ENCODE peak calls at places on chromosome 6, in four cellular contexts. J, Q, U and W are unnamed samples.

GRCh38 chr6:16165641-16166040 is 36.8 kb downstream of the MYLIP start:
- DNase-seq in J (no peak), Q (no peak), U (no peak), W (no peak)

GRCh38 chr6:47168176-47168575 is 126.0 kb upstream of the ADGRF1 start:
- DNase-seq in U (peak), J (peak), Q (no peak), W (no peak)

GRCh38 chr6:37308084-37308817 is 45.5 kb upstream of the RNF8 start:
- DNase-seq in U (no peak), Q (no peak), J (peak), W (no peak)

GRCh38 chr6:43952746-43953145 is 174.5 kb downstream of the MRPL14 start:
- DNase-seq in Q (peak), J (no peak), U (no peak), W (no peak)

GRCh38 chr6:163536770-163537169 is 122.3 kb downstream of the QKI start:
- DNase-seq in U (no peak), J (peak), Q (peak), W (no peak)

GRCh38 chr6:113129991-113130390 is 727.2 kb upstream of the MARCKS start:
- DNase-seq in U (no peak), J (no peak), Q (no peak), W (no peak)

GRCh38 chr6:20778917-20779316 is 244.7 kb downstream of the CDKAL1 start:
- DNase-seq in Q (no peak), J (no peak), U (no peak), W (no peak)

GRCh38 chr6:37938909-37939308 is 119.4 kb downstream of the ZFAND3 start:
- DNase-seq in J (no peak), Q (no peak), U (no peak), W (no peak)

GRCh38 chr6:21891065-21891464 is 297.5 kb downstream of the SOX4 start:
- DNase-seq in J (no peak), Q (no peak), U (no peak), W (no peak)

GRCh38 chr6:31332637-31333602 is 24.1 kb downstream of the HLA-B start:
- DNase-seq in U (no peak), J (no peak), Q (no peak), W (no peak)

GRCh38 chr6:33914519-33915120 is 110.8 kb upstream of the MLN start:
- DNase-seq in J (no peak), Q (peak), U (peak), W (no peak)

GRCh38 chr6:158571826-158572652 is 12.1 kb downstream of the TMEM181 start:
- DNase-seq in J (no peak), Q (peak), U (no peak), W (no peak)
- TF ChIP-seq CTCF in J (no peak), Q (no peak), U (no peak), W (no peak)

GRCh38 chr6:18564775-18565174 is 177.6 kb downstream of the RNF144B start:
- DNase-seq in U (no peak), Q (no peak), J (no peak), W (no peak)

GRCh38 chr6:18567380-18567779 is 180.2 kb downstream of the RNF144B start:
- DNase-seq in U (no peak), Q (no peak), J (no peak), W (no peak)

GRCh38 chr6:18562726-18563125 is 175.6 kb downstream of the RNF144B start:
- DNase-seq in Q (no peak), J (no peak), U (no peak), W (no peak)

GRCh38 chr6:18561006-18561750 is 174.0 kb downstream of the RNF144B start:
- DNase-seq in U (peak), Q (no peak), J (peak), W (no peak)

DNA sequence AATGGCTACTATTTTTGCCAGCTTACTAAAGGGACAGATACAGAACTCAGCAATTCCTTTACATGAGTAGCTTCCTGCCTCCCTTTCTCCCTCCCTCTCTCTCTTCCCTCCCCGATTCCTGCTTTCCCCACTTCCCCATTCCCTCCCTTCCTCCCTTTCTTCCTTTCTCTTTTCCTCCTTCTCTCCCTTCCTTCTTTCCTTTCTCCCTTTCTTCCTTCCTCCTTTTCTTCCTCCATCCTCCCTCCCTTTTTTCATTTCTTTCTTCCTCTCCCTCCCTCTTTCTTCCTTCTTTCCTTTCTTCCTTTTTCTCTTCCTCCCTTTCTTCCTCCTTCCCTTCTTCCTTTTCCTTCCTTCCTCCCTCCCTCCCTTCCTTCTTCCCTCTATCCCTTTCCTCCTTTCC is 178.1 kb downstream of the RNF144B start:
- DNase-seq in Q (no peak), J (no peak), U (no peak), W (no peak)
- TF ChIP-seq CTCF in Q (no peak), J (no peak), U (no peak), W (no peak)

GRCh38 chr6:142746524-142746923 is 198.5 kb downstream of the HIVEP2 start:
- DNase-seq in J (peak), U (no peak), Q (peak), W (no peak)
- TF ChIP-seq CTCF in J (peak), U (no peak), Q (no peak), W (no peak)

GRCh38 chr6:128519132-128519930 is 1.1 kb downstream of the PTPRK start:
- DNase-seq in J (peak), Q (peak), U (peak), W (peak)
- TF ChIP-seq CTCF in J (peak), Q (no peak), U (no peak), W (no peak)

DNA sequence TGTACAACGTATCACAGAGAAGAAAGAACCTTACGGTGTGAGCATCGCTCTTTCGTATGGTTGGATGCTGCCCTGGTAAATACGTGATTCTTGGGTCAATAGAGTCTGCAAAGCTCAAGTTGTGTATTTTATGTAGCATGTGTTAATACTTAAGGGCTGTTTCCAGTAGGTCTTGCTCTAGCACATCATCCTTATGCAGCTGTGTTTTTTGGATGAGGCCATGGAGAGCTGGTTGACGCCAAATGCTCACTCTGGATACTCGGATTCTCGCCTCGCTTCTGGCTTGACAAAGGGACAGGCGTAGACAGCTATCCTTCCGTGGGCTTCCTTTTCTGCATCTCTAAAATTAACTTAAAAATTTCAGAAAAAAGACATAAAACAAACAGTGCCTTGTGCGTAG is 38.9 kb downstream of the SNRNP48 start:
- DNase-seq in J (no peak), U (no peak), Q (no peak), W (no peak)
- TF ChIP-seq CTCF in J (no peak), U (no peak), Q (no peak), W (no peak)

GRCh38 chr6:125363360-125364121 is 61.8 kb upstream of the HDDC2 start:
- DNase-seq in Q (no peak), J (peak), U (no peak), W (no peak)
- TF ChIP-seq CTCF in Q (no peak), J (no peak), U (no peak), W (no peak)